ENCODE peak calls at places on chromosomes 6 and 20, in nine cellular contexts. R is HepG2, C is IMR-90, F is PC-3, A is MM.1S, I is GM23338, B is fibroblast of lung, J is mammary epithelial cell, W is SK-N-SH. M is an unnamed sample.

GRCh38 chr20:57089701-57090144 is 176.7 kb downstream of the BMP7 start:
- DNase-seq in R (peak; percentile 63), C (peak; percentile 5), F (peak; percentile 83), A (peak; percentile 65), I (peak; percentile 81), B (peak; percentile 18), J (peak; percentile 33), W (peak; percentile 92), M (peak; percentile 90)

GRCh38 chr20:57653546-57653900 is 33.3 kb upstream of the ZBP1 start:
- DNase-seq in R (no peak), C (no peak), F (no peak), A (no peak), I (no peak), B (no peak), J (no peak), W (peak; percentile 14), M (no peak)

GRCh38 chr20:51393566-51393965 is 149.0 kb downstream of the NFATC2 start:
- DNase-seq in R (no peak), C (no peak), F (no peak), A (no peak), I (no peak), B (no peak), J (no peak), W (no peak), M (peak; percentile 46)

GRCh38 chr20:46028110-46028509 is 905 bp upstream of the SLC12A5 start:
- DNase-seq in R (no peak), C (no peak), F (no peak), A (no peak), I (no peak), B (no peak), J (no peak), W (no peak), M (no peak)

GRCh38 chr20:52083627-52084232 is 107.8 kb downstream of the ZFP64 start:
- DNase-seq in R (peak; percentile 73), C (peak; percentile 75), F (peak; percentile 92), A (peak; percentile 48), I (peak; percentile 91), B (peak; percentile 82), J (peak; percentile 25), W (peak; percentile 80), M (peak; percentile 82)

GRCh38 chr6:166444446-166444845 is 61.7 kb upstream of the MPC1 start:
- DNase-seq in R (no peak), C (no peak), F (no peak), A (no peak), I (no peak), B (no peak), J (no peak), W (no peak), M (no peak)

GRCh38 chr6:145206247-145206907 is 528.9 kb downstream of the EPM2A start:
- DNase-seq in R (no peak), C (peak; percentile 70), F (no peak), A (no peak), I (no peak), B (peak; percentile 38), J (no peak), W (peak; percentile 52), M (no peak)

GRCh38 chr6:159107451-159108260 is 61.5 kb upstream of the FNDC1 start:
- DNase-seq in R (no peak), C (no peak), F (no peak), A (peak; percentile 51), I (no peak), B (no peak), J (no peak), W (no peak), M (no peak)

GRCh38 chr6:159837141-159837490 is 37.0 kb downstream of the PNLDC1 start:
- DNase-seq in R (no peak), C (no peak), F (no peak), A (no peak), I (no peak), B (no peak), J (no peak), W (no peak), M (no peak)

GRCh38 chr6:170124150-170124549 is 166.7 kb downstream of the DLL1 start:
- DNase-seq in R (no peak), C (no peak), F (no peak), A (no peak), I (no peak), B (no peak), J (no peak), W (peak; percentile 79), M (no peak)

GRCh38 chr20:33211817-33212424 is 5.2 kb upstream of the BPIFA3 start:
- DNase-seq in R (peak; percentile 78), C (peak; percentile 33), F (peak; percentile 69), A (peak; percentile 18), I (peak; percentile 93), B (peak; percentile 25), J (peak; percentile 44), W (peak; percentile 56), M (peak; percentile 86)

GRCh38 chr6:121780325-121781313 is 345.2 kb downstream of the GJA1 start:
- DNase-seq in R (no peak), C (peak; percentile 92), F (peak; percentile 58), A (no peak), I (no peak), B (peak; percentile 95), J (peak; percentile 89), W (no peak), M (no peak)

GRCh38 chr20:8244637-8245036 is 112.6 kb downstream of the PLCB1 start:
- DNase-seq in R (peak; percentile 50), C (peak; percentile 67), F (no peak), A (no peak), I (no peak), B (peak; percentile 84), J (no peak), W (no peak), M (no peak)

DNA sequence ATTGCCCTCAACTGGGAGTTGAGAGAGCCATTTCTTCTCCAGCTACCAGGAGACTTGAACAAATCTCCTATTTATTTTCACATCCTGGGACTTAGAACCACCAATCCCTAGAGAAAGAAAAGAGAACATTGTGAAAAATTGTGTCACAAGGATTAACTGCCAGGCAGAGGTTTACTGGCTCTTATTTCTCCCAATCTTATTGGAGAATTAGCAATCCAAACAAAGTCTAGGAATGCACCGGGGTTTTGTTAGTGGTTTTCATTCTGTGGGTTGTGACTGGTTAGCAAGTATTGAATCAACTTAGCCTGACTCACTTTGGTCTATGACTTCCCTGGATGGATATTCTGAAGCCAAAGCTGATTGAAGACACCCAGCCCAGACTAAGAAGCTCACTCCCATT is 21.2 kb upstream of the ENPP5 start:
- DNase-seq in R (no peak), C (peak; percentile 41), F (peak; percentile 84), A (no peak), I (no peak), B (peak; percentile 68), J (peak; percentile 85), W (no peak), M (no peak)
- H3K4me1 ChIP-seq in R (no peaks in the 10 kb centered on the region), C (no peaks in the 10 kb centered on the region), F (peaks cover 15% of the 10 kb centered on the region), A (no peaks in the 10 kb centered on the region), I (no peaks in the 10 kb centered on the region), B (peaks cover 4% of the 10 kb centered on the region), J (peaks cover 5% of the 10 kb centered on the region), W (no peaks in the 10 kb centered on the region), M (no peaks in the 10 kb centered on the region)

DNA sequence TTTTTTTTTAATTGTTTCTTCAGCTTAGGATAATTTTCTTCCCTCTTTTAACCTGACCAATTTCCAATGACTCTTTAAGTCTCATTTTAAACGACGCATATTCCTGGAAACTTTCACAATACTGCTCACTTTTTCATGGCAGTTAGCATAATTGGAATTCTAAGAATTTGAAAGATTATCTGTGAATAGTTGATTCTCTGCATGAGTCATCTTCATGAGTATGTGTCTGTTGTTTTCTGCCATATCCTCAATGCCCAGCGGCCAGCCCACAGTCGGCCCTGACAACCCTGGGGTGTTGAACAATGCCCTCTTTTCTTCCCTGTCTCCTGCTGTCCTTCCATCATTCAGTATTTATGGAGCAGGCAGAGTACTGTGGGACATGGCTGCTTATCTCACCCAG is 554.2 kb downstream of the CDH26 start:
- DNase-seq in R (peak; percentile 25), C (peak; percentile 63), F (peak; percentile 5), A (no peak), I (no peak), B (peak; percentile 58), J (peak; percentile 72), W (no peak), M (no peak)
- H3K27ac ChIP-seq in R (no peak overlapping the region), C (peak overlapping the region; percentile 60), F (no peak overlapping the region), A (no peak overlapping the region), I (no peak overlapping the region), B (peak overlapping the region; percentile 79), J (peak overlapping the region; percentile 72), W (no peak overlapping the region), M (no peak overlapping the region)

GRCh38 chr6:107606407-107606806 is 116.5 kb downstream of the SOBP start:
- DNase-seq in R (no peak), C (no peak), F (no peak), A (no peak), I (peak; percentile 67), B (no peak), J (no peak), W (no peak), M (peak; percentile 68)

GRCh38 chr6:107607109-107607508 is 117.2 kb downstream of the SOBP start:
- DNase-seq in R (peak; percentile 22), C (no peak), F (no peak), A (no peak), I (no peak), B (peak; percentile 44), J (no peak), W (no peak), M (no peak)

GRCh38 chr6:107601406-107601805 is 111.5 kb downstream of the SOBP start:
- DNase-seq in R (no peak), C (no peak), F (no peak), A (no peak), I (no peak), B (no peak), J (no peak), W (no peak), M (no peak)

GRCh38 chr6:107603029-107603428 is 113.1 kb downstream of the SOBP start:
- DNase-seq in R (no peak), C (no peak), F (no peak), A (no peak), I (no peak), B (no peak), J (no peak), W (no peak), M (no peak)

DNA sequence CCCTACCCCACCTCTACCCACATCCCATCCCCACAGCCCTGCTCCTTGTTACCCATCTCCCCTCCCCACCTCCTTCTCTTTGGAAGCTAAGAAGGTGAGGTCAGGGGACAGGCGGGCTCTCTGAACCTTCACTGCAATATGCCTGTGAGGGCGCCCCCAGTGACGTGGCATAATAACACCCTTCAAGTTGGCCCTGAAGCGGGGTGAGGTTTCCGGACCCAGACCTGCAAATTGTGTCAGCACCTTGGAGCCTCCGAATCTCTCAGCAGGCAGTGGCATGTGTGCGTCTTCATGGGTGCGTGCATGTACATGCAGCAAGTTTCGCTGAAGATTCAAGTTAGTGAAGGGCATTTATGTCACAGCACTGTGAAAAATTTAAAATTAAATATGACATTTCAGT is 114.6 kb downstream of the SOBP start:
- DNase-seq in R (no peak), C (no peak), F (no peak), A (no peak), I (peak; percentile 68), B (no peak), J (no peak), W (no peak), M (no peak)
- H4K20me1 ChIP-seq in R (no peaks in the 10 kb centered on the region), C (no peaks in the 10 kb centered on the region), F (no peaks in the 10 kb centered on the region), A (no peaks in the 10 kb centered on the region), I (no peaks in the 10 kb centered on the region), B (no peaks in the 10 kb centered on the region), J (no peaks in the 10 kb centered on the region), W (no peaks in the 10 kb centered on the region), M (peaks cover 46% of the 10 kb centered on the region)

DNA sequence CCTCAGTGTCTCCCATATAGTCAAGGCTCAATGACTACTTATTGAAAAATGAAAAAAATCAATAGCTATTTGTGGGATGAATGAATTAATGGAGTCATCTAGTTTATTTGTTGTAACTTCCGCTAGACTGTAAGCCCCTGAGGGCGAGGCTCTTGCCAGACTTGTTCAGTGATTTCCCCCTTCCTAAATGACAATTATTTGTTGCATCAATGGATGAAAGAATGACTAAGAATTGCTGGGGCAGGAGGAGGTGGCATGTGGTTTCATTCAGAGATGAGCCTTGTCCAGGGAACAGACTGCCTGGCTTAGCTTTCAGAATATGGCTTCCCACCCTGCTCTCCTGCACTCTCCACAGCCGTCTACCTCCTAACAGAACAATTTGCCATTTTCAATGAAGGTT is 1.1 kb upstream of the PRELID3B start:
- DNase-seq in R (no peak), C (no peak), F (peak; percentile 89), A (no peak), I (no peak), B (no peak), J (peak; percentile 51), W (no peak), M (no peak)
- H3K4me1 ChIP-seq in R (peaks cover 33% of the 10 kb centered on the region), C (peaks cover 8% of the 10 kb centered on the region), F (peaks cover 62% of the 10 kb centered on the region), A (peaks cover 14% of the 10 kb centered on the region), I (peaks cover 3% of the 10 kb centered on the region), B (peaks cover 7% of the 10 kb centered on the region), J (peaks cover 20% of the 10 kb centered on the region), W (peaks cover 7% of the 10 kb centered on the region), M (peaks cover 11% of the 10 kb centered on the region)

M was measured in neural progenitor cell.